ENCODE peak calls at places on chromosomes 6 and 20, in six cellular contexts. U is fibroblast of lung; C is GM23338; G is effector CD4-positive, alpha-beta T cell; A is KBM-7; N is activated CD4-positive, alpha-beta T cell treated with anti-CD3 and anti-CD28 coated beads for 36 hours. L is an unnamed sample.
A peak's percentile ranks its signal among the peaks of the same experiment; 100 is the strongest.

GRCh38 chr6:9766240-9766915 is 648.5 kb downstream of the TFAP2A start:
- DNase-seq in U (no peak), C (no peak), G (no peak), A (no peak), N (no peak), L (no peak)

GRCh38 chr6:168134399-168135201 is 55.6 kb upstream of the FRMD1 start:
- DNase-seq in U (no peak), G (no peak), A (no peak), C (no peak), N (no peak), L (peak; percentile 59)

GRCh38 chr20:9460518-9460917 is 53.9 kb upstream of the LAMP5 start:
- DNase-seq in A (no peak), G (no peak), N (no peak), C (no peak), U (peak; percentile 61), L (no peak)

GRCh38 chr6:105985816-105986632 is 100.1 kb upstream of the PRDM1 start:
- DNase-seq in C (peak; percentile 73), N (peak; percentile 22), A (peak; percentile 47), G (no peak), U (no peak), L (peak; percentile 58)

GRCh38 chr20:53642196-53643030 is 48.8 kb upstream of the ZNF217 start:
- DNase-seq in C (peak; percentile 44), U (no peak), A (peak; percentile 94), G (peak; percentile 28), N (peak; percentile 67), L (no peak)

GRCh38 chr6:47238456-47238995 is 71.2 kb downstream of the TNFRSF21 start:
- DNase-seq in G (no peak), A (no peak), U (no peak), C (no peak), N (no peak), L (no peak)

GRCh38 chr20:63544241-63544957 is 3.1 kb downstream of the SRMS start:
- DNase-seq in C (no peak), U (no peak), A (no peak), G (no peak), N (no peak), L (no peak)

GRCh38 chr6:113776998-113777397 is 80.1 kb upstream of the MARCKS start:
- DNase-seq in A (no peak), G (no peak), N (no peak), C (peak; percentile 91), U (no peak), L (no peak)

GRCh38 chr20:58117944-58118343 is 110.5 kb downstream of the ANKRD60 start:
- DNase-seq in C (no peak), A (no peak), U (no peak), N (no peak), G (no peak), L (no peak)

GRCh38 chr6:84763397-84764331 is 734 bp downstream of the TBX18 start:
- DNase-seq in C (peak; percentile 56), G (no peak), U (peak; percentile 72), A (no peak), N (peak; percentile 22), L (peak; percentile 70)

GRCh38 chr6:7401103-7401502 is 11.5 kb downstream of the RIOK1 start:
- DNase-seq in G (no peak), A (no peak), C (no peak), U (no peak), N (no peak), L (no peak)

GRCh38 chr6:33799714-33800113 is 4.1 kb downstream of the MLN start:
- DNase-seq in N (no peak), G (no peak), A (no peak), C (no peak), U (no peak), L (no peak)

GRCh38 chr6:10518461-10519216 is 2.5 kb upstream of the GCNT2 start:
- DNase-seq in N (no peak), G (no peak), C (peak; percentile 50), A (peak; percentile 84), U (peak; percentile 46), L (no peak)

GRCh38 chr20:25984933-25985332 is 288.3 kb upstream of the ZNF337 start:
- DNase-seq in U (peak; percentile 31), A (no peak), C (no peak), G (no peak), N (peak; percentile 66), L (peak; percentile 78)

GRCh38 chr20:8535403-8536003 is 403.4 kb downstream of the PLCB1 start:
- DNase-seq in U (peak; percentile 19), C (peak; percentile 58), G (no peak), A (peak; percentile 28), N (peak; percentile 16), L (no peak)

GRCh38 chr6:36959555-36960250 is 5.2 kb downstream of the PI16 start:
- DNase-seq in N (no peak), C (no peak), U (no peak), G (no peak), A (no peak), L (no peak)

GRCh38 chr6:147676468-147676867 is 168.0 kb downstream of the SAMD5 start:
- DNase-seq in N (no peak), U (no peak), C (no peak), A (no peak), G (no peak), L (no peak)

GRCh38 chr20:56689318-56689717 is 60.2 kb downstream of the TFAP2C start:
- DNase-seq in G (no peak), A (no peak), U (peak; percentile 1), N (no peak), C (peak; percentile 38), L (no peak)

GRCh38 chr20:272718-273117 is 15.2 kb downstream of the DEFB132 start:
- DNase-seq in A (no peak), N (no peak), C (no peak), G (no peak), U (peak; percentile 8), L (no peak)

GRCh38 chr6:167795874-167796667 is 30.6 kb upstream of the AFDN start:
- DNase-seq in C (peak; percentile 52), A (no peak), U (no peak), G (no peak), N (no peak), L (no peak)

GRCh38 chr6:34602318-34603111 is 46.4 kb upstream of the SPDEF start:
- DNase-seq in N (no peak), G (no peak), A (no peak), U (no peak), C (no peak), L (no peak)

GRCh38 chr6:35719407-35719829 is 17.4 kb upstream of the ARMC12 start:
- DNase-seq in C (no peak), U (no peak), A (no peak), N (peak; percentile 39), G (no peak), L (no peak)

GRCh38 chr20:8008733-8009132 is 10.8 kb downstream of the TMX4 start:
- DNase-seq in C (no peak), U (no peak), N (no peak), G (no peak), A (no peak), L (no peak)

GRCh38 chr6:134175532-134176282 is 123.3 kb upstream of the SLC2A12 start:
- DNase-seq in A (no peak), C (peak; percentile 63), N (peak; percentile 69), U (peak; percentile 74), G (peak; percentile 36), L (peak; percentile 80)

GRCh38 chr6:37126554-37126906 is 43.4 kb upstream of the PIM1 start:
- DNase-seq in A (no peak), G (no peak), C (no peak), N (no peak), U (no peak), L (no peak)

GRCh38 chr6:11889574-11889973 is 111.0 kb upstream of the ADTRP start:
- DNase-seq in U (peak; percentile 51), G (no peak), N (no peak), C (no peak), A (no peak), L (no peak)

GRCh38 chr6:33375143-33375649 is 16.4 kb upstream of the KIFC1 start:
- DNase-seq in G (no peak), U (peak; percentile 94), A (peak; percentile 52), N (no peak), C (no peak), L (peak; percentile 93)

GRCh38 chr6:511488-512137 is 120.1 kb downstream of the IRF4 start:
- DNase-seq in N (no peak), U (peak; percentile 33), C (no peak), A (no peak), G (no peak), L (no peak)

GRCh38 chr6:3427740-3428085 is 29.1 kb downstream of the SLC22A23 start:
- DNase-seq in U (no peak), G (no peak), N (no peak), A (no peak), C (no peak), L (no peak)

GRCh38 chr6:126625019-126625418 is 285.1 kb downstream of the CENPW start:
- DNase-seq in N (no peak), C (peak; percentile 51), G (no peak), U (peak; percentile 49), A (no peak), L (no peak)